ENCODE peak calls at places on chromosomes 3 and 15, in eight cellular contexts. E is tibial artery; V is AG09309; S is stimulated activated CD8-positive, alpha-beta memory T cell treated with anti-CD3 and anti-CD28 coated beads, Interleukin-15, amount 100 ng/mL, for 24 hours; L is foreskin fibroblast; A is pulmonary artery endothelial cell; O is GM12892; P is stimulated activated CD4-positive, alpha-beta T cell treated with anti-CD3 and anti-CD28 coated beads, Interleukin-12 subunit alpha, Interleukin-12 subunit beta, amount 100 ng/mL, for 4 hours. Y is an unnamed sample.

GRCh38 chr3:25441234-25441856 is 13.3 kb downstream of the RARB start:
- DNase-seq in E (no peak), V (no peak), S (no peak), L (no peak), A (no peak), O (no peak), P (peak; percentile 5), Y (peak; percentile 68)

GRCh38 chr3:178079966-178080365 is 456.3 kb upstream of the KCNMB2 start:
- DNase-seq in E (no peak), V (no peak), S (no peak), L (no peak), A (no peak), O (no peak), P (no peak), Y (no peak)

GRCh38 chr3:11118181-11118682 is 36.1 kb upstream of the HRH1 start:
- DNase-seq in E (no peak), V (no peak), S (no peak), L (peak; percentile 36), A (no peak), O (no peak), P (no peak), Y (no peak)

GRCh38 chr3:36210840-36211655 is 169.3 kb upstream of the STAC start:
- DNase-seq in E (no peak), V (no peak), S (no peak), L (no peak), A (no peak), O (no peak), P (no peak), Y (no peak)

GRCh38 chr3:14261229-14261628 is 82.6 kb downstream of the LSM3 start:
- DNase-seq in E (peak; percentile 70), V (peak; percentile 35), S (peak; percentile 69), L (peak; percentile 64), A (peak; percentile 51), O (peak; percentile 73), P (peak; percentile 76), Y (peak; percentile 94)

GRCh38 chr3:50573566-50574279 is 4.4 kb downstream of the HEMK1 start:
- DNase-seq in E (no peak), V (no peak), S (no peak), L (no peak), A (no peak), O (no peak), P (peak; percentile 64), Y (peak; percentile 88)

GRCh38 chr3:103056953-103057450 is 622.2 kb downstream of the ZPLD1 start:
- DNase-seq in E (no peak), V (no peak), S (no peak), L (no peak), A (no peak), O (no peak), P (no peak), Y (no peak)

GRCh38 chr15:38864122-38864521 is 299.5 kb upstream of the RASGRP1 start:
- DNase-seq in E (no peak), V (no peak), S (no peak), L (no peak), A (no peak), O (no peak), P (no peak), Y (no peak)

GRCh38 chr3:56471771-56472170 is 3.5 kb upstream of the ERC2 start:
- DNase-seq in E (no peak), V (no peak), S (no peak), L (no peak), A (no peak), O (no peak), P (no peak), Y (no peak)

GRCh38 chr3:140128217-140129137 is 193.5 kb downstream of the CLSTN2 start:
- DNase-seq in E (no peak), V (no peak), S (no peak), L (no peak), A (no peak), O (peak; percentile 16), P (peak; percentile 0), Y (peak; percentile 52)

GRCh38 chr3:192409203-192409837 is 318.0 kb downstream of the FGF12 start:
- DNase-seq in E (no peak), V (no peak), S (no peak), L (no peak), A (no peak), O (peak; percentile 26), P (no peak), Y (no peak)

GRCh38 chr3:48042071-48042760 is 26.0 kb upstream of the MAP4 start:
- DNase-seq in E (no peak), V (no peak), S (no peak), L (no peak), A (no peak), O (no peak), P (no peak), Y (no peak)

GRCh38 chr3:56133423-56133822 is 334.8 kb downstream of the ERC2 start:
- DNase-seq in E (no peak), V (peak; percentile 54), S (no peak), L (peak; percentile 72), A (no peak), O (no peak), P (no peak), Y (no peak)